ENCODE peak calls at places on chromosome 13, in four cellular contexts. X is lower lobe of right lung, G is A549, H is astrocyte. E is an unnamed sample. For H3K4me1, the result is how much of the 10 kb centered on the place peaks cover.

GRCh38 chr13:31614073-31614472 is 125.3 kb upstream of the RXFP2 start:
- DNase-seq in H (no peak), X (no peak), G (no peak), E (no peak)

GRCh38 chr13:75050419-75051066 is 431.4 kb downstream of the TBC1D4 start:
- DNase-seq in H (peak), G (no peak), X (no peak), E (no peak)

GRCh38 chr13:97254809-97255208 is 32.7 kb downstream of the MBNL2 start:
- DNase-seq in X (no peak), H (peak), G (peak), E (no peak)

GRCh38 chr13:65416784-65417183 is 1813.4 kb downstream of the PCDH9 start:
- DNase-seq in H (no peak), G (no peak), X (no peak), E (no peak)

GRCh38 chr13:102517959-102518358 is 78.8 kb upstream of the TPP2 start:
- DNase-seq in G (no peak), X (no peak), H (no peak), E (no peak)

GRCh38 chr13:20264271-20265018 is 32.3 kb upstream of the GJB6 start:
- DNase-seq in H (no peak), X (no peak), G (no peak), E (no peak)

GRCh38 chr13:43698743-43699142 is 88.0 kb downstream of the ENOX1 start:
- DNase-seq in X (no peak), G (no peak), H (peak), E (no peak)

GRCh38 chr13:22092791-22093545 is 422.1 kb downstream of the FGF9 start:
- DNase-seq in X (no peak), G (no peak), H (no peak), E (no peak)

GRCh38 chr13:41241626-41242025 is 21.8 kb downstream of the MTRF1 start:
- DNase-seq in G (no peak), X (no peak), H (no peak), E (no peak)

GRCh38 chr13:46668302-46668720 is 115.3 kb downstream of the LRCH1 start:
- DNase-seq in X (no peak), G (no peak), H (peak), E (no peak)

GRCh38 chr13:98842074-98842473 is 89.6 kb upstream of the SLC15A1 start:
- DNase-seq in X (no peak), G (no peak), H (no peak), E (no peak)

GRCh38 chr13:90545070-90545840 is 802.2 kb upstream of the MIR17HG start:
- DNase-seq in G (no peak), H (no peak), X (no peak), E (no peak)

GRCh38 chr13:46622918-46623256 is 69.9 kb downstream of the LRCH1 start:
- DNase-seq in G (no peak), H (peak), X (no peak), E (no peak)

GRCh38 chr13:99144306-99144705 is 56.3 kb upstream of the UBAC2 start:
- DNase-seq in H (no peak), G (no peak), X (no peak), E (no peak)

GRCh38 chr13:27054760-27055159 is 116.9 kb downstream of the USP12 start:
- DNase-seq in X (no peak), G (no peak), H (no peak), E (no peak)

GRCh38 chr13:113002206-113002821 is 33.3 kb downstream of the MCF2L start:
- DNase-seq in G (no peak), X (no peak), H (no peak), E (peak)

DNA sequence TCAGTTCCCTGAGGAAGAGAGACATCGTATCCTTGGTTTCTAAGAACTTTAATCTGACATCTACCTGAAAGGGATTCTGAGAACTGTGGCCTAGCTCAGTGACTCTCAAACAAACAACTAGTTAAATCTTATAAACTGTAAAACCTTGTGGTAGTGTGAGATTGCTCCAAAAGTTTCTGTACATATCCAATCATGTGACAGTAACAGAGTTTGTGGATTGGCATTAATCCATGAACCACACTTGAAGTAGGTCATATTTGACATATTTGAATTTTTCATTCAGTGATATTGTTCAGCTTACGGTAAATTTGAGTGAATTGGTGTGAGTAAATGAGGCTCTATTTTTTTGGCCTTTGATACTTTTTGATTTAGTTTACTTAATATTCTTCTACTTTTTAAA is 15.0 kb downstream of the TDRD3 start:
- DNase-seq in H (peak), G (no peak), X (no peak), E (no peak)
- H3K4me1 ChIP-seq in H (under half), G (under half), X (under half), E (under half)

GRCh38 chr13:39417131-39417530 is 185.9 kb downstream of the LHFPL6 start:
- DNase-seq in H (no peak), G (no peak), X (no peak), E (peak)
- H3K4me3 ChIP-seq in H (peak), G (no peak), X (no peak), E (peak)

GRCh38 chr13:33642374-33643065 is 175.4 kb upstream of the RFC3 start:
- DNase-seq in X (no peak), H (no peak), G (peak), E (no peak)
- H3K4me1 ChIP-seq in X (under half), H (under half), G (half or more), E (under half)

GRCh38 chr13:30112602-30113435 is 194.5 kb downstream of the KATNAL1 start:
- DNase-seq in X (peak), H (peak), G (peak), E (peak)

GRCh38 chr13:30113531-30113930 is 193.8 kb downstream of the KATNAL1 start:
- DNase-seq in H (no peak), G (no peak), X (no peak), E (no peak)

GRCh38 chr13:30114586-30115256 is 192.6 kb downstream of the KATNAL1 start:
- DNase-seq in G (peak), H (peak), X (peak), E (peak)

GRCh38 chr13:30115257-30115600 is 192.1 kb downstream of the KATNAL1 start:
- DNase-seq in G (no peak), X (no peak), H (no peak), E (no peak)

GRCh38 chr13:30113983-30114491 is 193.3 kb downstream of the KATNAL1 start:
- DNase-seq in G (no peak), X (no peak), H (peak), E (no peak)
- H3K4me3 ChIP-seq in G (peak), X (peak), H (peak), E (peak)

GRCh38 chr13:45413826-45414312 is 4.3 kb downstream of the SLC25A30 start:
- DNase-seq in X (no peak), G (no peak), H (peak), E (no peak)
- H3K4me1 ChIP-seq in X (under half), G (under half), H (under half), E (under half)

GRCh38 chr13:67150608-67151007 is 79.5 kb downstream of the PCDH9 start:
- DNase-seq in H (no peak), X (no peak), G (no peak), E (peak)

GRCh38 chr13:67148219-67148583 is 81.9 kb downstream of the PCDH9 start:
- DNase-seq in G (no peak), H (peak), X (no peak), E (no peak)

GRCh38 chr13:67145950-67146349 is 84.2 kb downstream of the PCDH9 start:
- DNase-seq in H (no peak), G (no peak), X (no peak), E (no peak)

GRCh38 chr13:67146523-67147130 is 83.5 kb downstream of the PCDH9 start:
- DNase-seq in X (no peak), H (no peak), G (no peak), E (no peak)

DNA sequence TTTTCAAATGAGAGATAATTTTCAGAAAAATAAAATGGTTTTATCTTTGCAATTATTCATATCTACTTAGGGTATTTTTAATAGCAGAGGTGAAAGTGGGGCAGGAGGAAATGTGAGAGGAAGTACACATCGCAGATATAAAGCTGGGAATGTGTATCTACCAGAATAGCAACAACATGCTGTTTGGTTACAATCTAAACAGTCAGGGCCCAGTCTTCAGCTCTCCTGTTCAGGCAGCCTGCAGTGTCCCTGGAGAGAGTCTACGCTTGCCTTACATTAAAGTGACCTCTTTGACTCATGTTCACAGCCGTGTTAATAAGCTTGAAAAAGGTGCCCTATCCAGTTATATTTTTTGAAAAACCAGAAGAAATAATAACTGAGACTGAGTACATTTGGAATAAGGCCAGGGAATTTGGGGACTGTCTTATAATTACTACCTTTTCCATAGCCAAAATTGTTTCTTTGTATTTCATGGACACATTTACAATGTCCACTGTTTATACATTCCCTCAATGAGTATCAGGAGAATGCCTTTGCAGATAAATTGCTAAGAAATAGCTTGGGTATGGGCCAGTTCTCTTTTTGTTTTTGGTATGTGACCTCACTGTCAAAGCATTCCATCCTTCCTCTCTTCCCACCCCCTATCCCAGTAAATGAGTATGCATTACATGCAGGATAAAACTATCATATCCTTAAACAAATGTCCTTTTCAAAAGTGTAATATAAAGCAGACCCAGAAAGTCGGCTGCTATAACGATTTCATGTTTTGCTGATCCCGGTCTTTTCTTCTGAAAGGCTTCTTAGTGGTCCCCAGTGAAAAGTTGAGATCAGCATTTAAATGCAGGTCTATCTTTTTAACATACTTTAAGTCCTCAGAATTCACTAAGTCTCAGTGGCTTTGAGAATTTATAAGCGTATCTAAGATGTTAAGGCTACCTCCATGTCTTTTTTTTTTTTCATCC is 82.6 kb downstream of the PCDH9 start:
- DNase-seq in X (no peak), G (peak), H (peak), E (peak)
- H3K4me3 ChIP-seq in X (no peak), G (no peak), H (peak), E (no peak)

GRCh38 chr13:49670828-49671227 is 20.5 kb downstream of the EBPL start:
- DNase-seq in G (no peak), X (no peak), H (no peak), E (no peak)
- H3K4me1 ChIP-seq in G (under half), X (under half), H (under half), E (under half)

GRCh38 chr13:80359459-80360297 is 18.8 kb upstream of the SPRY2 start:
- DNase-seq in H (peak), X (no peak), G (no peak), E (peak)
- H3K4me3 ChIP-seq in H (no peak), X (no peak), G (no peak), E (no peak)

DNA sequence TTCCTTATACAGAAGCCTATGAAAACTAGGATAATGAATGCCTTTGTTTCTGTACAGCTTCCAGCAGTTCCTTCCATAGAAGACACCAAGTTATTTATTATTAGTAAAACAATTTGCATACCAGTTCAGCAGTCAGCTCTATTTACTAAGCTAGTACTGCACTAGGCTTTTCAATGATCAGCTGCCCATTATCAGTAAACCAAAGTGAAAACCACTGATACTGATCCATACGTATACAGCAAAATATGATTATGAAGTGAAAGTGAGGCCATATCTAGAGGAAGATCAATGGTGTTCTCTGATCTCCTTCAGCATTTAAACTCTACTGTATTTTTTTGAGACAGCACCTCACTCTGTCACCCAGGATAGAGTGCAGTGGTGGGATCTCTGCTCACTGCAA is 3.2 kb downstream of the TPT1 start:
- DNase-seq in H (no peak), G (no peak), X (no peak), E (no peak)
- H3K4me1 ChIP-seq in H (half or more), G (half or more), X (half or more), E (under half)

GRCh38 chr13:33109319-33109718 is 93.1 kb downstream of the KL start:
- DNase-seq in H (no peak), X (no peak), G (no peak), E (no peak)

GRCh38 chr13:33110386-33110712 is 94.1 kb downstream of the KL start:
- DNase-seq in X (no peak), G (no peak), H (no peak), E (no peak)

GRCh38 chr13:33111414-33112110 is 95.3 kb downstream of the KL start:
- DNase-seq in X (no peak), G (no peak), H (peak), E (no peak)

GRCh38 chr13:33109801-33110200 is 93.6 kb downstream of the KL start:
- DNase-seq in G (peak), H (no peak), X (no peak), E (no peak)

GRCh38 chr13:33110713-33111413 is 94.6 kb downstream of the KL start:
- DNase-seq in G (no peak), X (peak), H (peak), E (peak)
- H3K4me3 ChIP-seq in G (no peak), X (no peak), H (no peak), E (no peak)